ENCODE peak calls at places on chromosome 20, in eight cellular contexts. One of them, this sample, is unnamed.
A peak's percentile ranks its signal among the peaks of the same experiment; 100 is the strongest.

GRCh38 chr20:48214601-48215000 is 429.3 kb upstream of the SULF2 start:
- DNase-seq in SIG-M5: no peak
- DNase-seq in sciatic nerve: no peak
- DNase-seq in NCI-H2029 treated with DMSO at 0.1 percent for 48 hours: no peak
- DNase-seq in GM04504: no peak
- DNase-seq in iPS-NIHi11: no peak
- DNase-seq in CD4-positive, alpha-beta memory T cell: no peak
- DNase-seq in IMR-90: no peak
- DNase-seq in this sample: no peak

GRCh38 chr20:37451616-37452015 is 69.4 kb upstream of the NNAT start:
- DNase-seq in SIG-M5: no peak
- DNase-seq in GM04504: no peak
- DNase-seq in CD4-positive, alpha-beta memory T cell: no peak
- DNase-seq in IMR-90: no peak
- DNase-seq in iPS-NIHi11: no peak
- DNase-seq in sciatic nerve: no peak
- DNase-seq in NCI-H2029 treated with DMSO at 0.1 percent for 48 hours: no peak
- DNase-seq in this sample: no peak

GRCh38 chr20:46699651-46700359 is 9.6 kb upstream of the SLC2A10 start:
- DNase-seq in GM04504: no peak
- DNase-seq in CD4-positive, alpha-beta memory T cell: no peak
- DNase-seq in SIG-M5: no peak
- DNase-seq in sciatic nerve: no peak
- DNase-seq in iPS-NIHi11: no peak
- DNase-seq in NCI-H2029 treated with DMSO at 0.1 percent for 48 hours: no peak
- DNase-seq in IMR-90: peak; percentile 52
- DNase-seq in this sample: no peak

GRCh38 chr20:58647814-58648501 is 3.1 kb upstream of the STX16 start:
- DNase-seq in SIG-M5: no peak
- DNase-seq in GM04504: peak; percentile 62
- DNase-seq in sciatic nerve: no peak
- DNase-seq in CD4-positive, alpha-beta memory T cell: no peak
- DNase-seq in iPS-NIHi11: no peak
- DNase-seq in IMR-90: peak; percentile 82
- DNase-seq in NCI-H2029 treated with DMSO at 0.1 percent for 48 hours: no peak
- DNase-seq in this sample: no peak

GRCh38 chr20:47993035-47993755 is 207.9 kb upstream of the SULF2 start:
- DNase-seq in GM04504: no peak
- DNase-seq in sciatic nerve: no peak
- DNase-seq in NCI-H2029 treated with DMSO at 0.1 percent for 48 hours: no peak
- DNase-seq in iPS-NIHi11: no peak
- DNase-seq in CD4-positive, alpha-beta memory T cell: no peak
- DNase-seq in IMR-90: no peak
- DNase-seq in SIG-M5: no peak
- DNase-seq in this sample: no peak

GRCh38 chr20:23690581-23690980 is 1.7 kb upstream of the CST4 start:
- DNase-seq in NCI-H2029 treated with DMSO at 0.1 percent for 48 hours: no peak
- DNase-seq in SIG-M5: no peak
- DNase-seq in CD4-positive, alpha-beta memory T cell: no peak
- DNase-seq in iPS-NIHi11: no peak
- DNase-seq in GM04504: no peak
- DNase-seq in sciatic nerve: no peak
- DNase-seq in IMR-90: no peak
- DNase-seq in this sample: no peak

GRCh38 chr20:63007722-63008488 is 1.1 kb upstream of the BHLHE23 start:
- DNase-seq in GM04504: no peak
- DNase-seq in iPS-NIHi11: no peak
- DNase-seq in CD4-positive, alpha-beta memory T cell: no peak
- DNase-seq in IMR-90: no peak
- DNase-seq in SIG-M5: no peak
- DNase-seq in sciatic nerve: no peak
- DNase-seq in NCI-H2029 treated with DMSO at 0.1 percent for 48 hours: no peak
- DNase-seq in this sample: no peak

GRCh38 chr20:21156266-21156665 is 30.4 kb downstream of the KIZ start:
- DNase-seq in CD4-positive, alpha-beta memory T cell: no peak
- DNase-seq in IMR-90: peak; percentile 77
- DNase-seq in NCI-H2029 treated with DMSO at 0.1 percent for 48 hours: no peak
- DNase-seq in iPS-NIHi11: no peak
- DNase-seq in GM04504: no peak
- DNase-seq in SIG-M5: no peak
- DNase-seq in sciatic nerve: no peak
- DNase-seq in this sample: peak; percentile 32

GRCh38 chr20:44765647-44766367 is 20.1 kb downstream of the KCNK15 start:
- DNase-seq in sciatic nerve: no peak
- DNase-seq in GM04504: no peak
- DNase-seq in IMR-90: no peak
- DNase-seq in iPS-NIHi11: peak; percentile 41
- DNase-seq in NCI-H2029 treated with DMSO at 0.1 percent for 48 hours: peak; percentile 84
- DNase-seq in CD4-positive, alpha-beta memory T cell: no peak
- DNase-seq in SIG-M5: no peak
- DNase-seq in this sample: no peak

GRCh38 chr20:53826597-53827291 is 233.1 kb upstream of the ZNF217 start:
- DNase-seq in GM04504: no peak
- DNase-seq in CD4-positive, alpha-beta memory T cell: no peak
- DNase-seq in IMR-90: peak; percentile 18
- DNase-seq in NCI-H2029 treated with DMSO at 0.1 percent for 48 hours: no peak
- DNase-seq in sciatic nerve: no peak
- DNase-seq in iPS-NIHi11: no peak
- DNase-seq in SIG-M5: no peak
- DNase-seq in this sample: no peak

GRCh38 chr20:51531141-51531710 is 11.3 kb downstream of the NFATC2 start:
- DNase-seq in CD4-positive, alpha-beta memory T cell: peak; percentile 46
- DNase-seq in SIG-M5: no peak
- DNase-seq in iPS-NIHi11: no peak
- DNase-seq in GM04504: no peak
- DNase-seq in IMR-90: peak; percentile 36
- DNase-seq in NCI-H2029 treated with DMSO at 0.1 percent for 48 hours: no peak
- DNase-seq in sciatic nerve: no peak
- DNase-seq in this sample: no peak

GRCh38 chr20:46283426-46283825 is 24.9 kb downstream of the CDH22 start:
- DNase-seq in CD4-positive, alpha-beta memory T cell: no peak
- DNase-seq in iPS-NIHi11: no peak
- DNase-seq in GM04504: no peak
- DNase-seq in NCI-H2029 treated with DMSO at 0.1 percent for 48 hours: no peak
- DNase-seq in SIG-M5: no peak
- DNase-seq in IMR-90: no peak
- DNase-seq in sciatic nerve: no peak
- DNase-seq in this sample: no peak

GRCh38 chr20:62298577-62299249 is 4.1 kb upstream of the ADRM1 start:
- DNase-seq in GM04504: no peak
- DNase-seq in SIG-M5: no peak
- DNase-seq in NCI-H2029 treated with DMSO at 0.1 percent for 48 hours: no peak
- DNase-seq in CD4-positive, alpha-beta memory T cell: no peak
- DNase-seq in IMR-90: no peak
- DNase-seq in sciatic nerve: no peak
- DNase-seq in iPS-NIHi11: no peak
- DNase-seq in this sample: no peak

This sample was measured in HTR-8/SVneo.